ENCODE peak calls at places on chromosomes 16 and 17, in four cellular contexts. A is HS-27A; X is uterus; B is activated T-cell treated with anti-CD3 and anti-CD28 coated beads, Interleukin-2, amount 50 U/mL, for 72 hours. J is an unnamed sample.

GRCh38 chr17:19733953-19734526 is 14.1 kb downstream of the ALDH3A1 start:
- DNase-seq in A (no peak), X (no peak), B (no peak), J (no peak)

GRCh38 chr17:19390951-19391350 is 4.0 kb upstream of the MFAP4 start:
- DNase-seq in A (no peak), X (peak; percentile 19), B (no peak), J (no peak)

GRCh38 chr16:60031751-60032150 is 1297.6 kb upstream of the GOT2 start:
- DNase-seq in A (peak; percentile 5), X (no peak), B (no peak), J (peak; percentile 89)

GRCh38 chr16:68445458-68445857 is 2.9 kb downstream of the SMPD3 start:
- DNase-seq in A (peak; percentile 49), X (no peak), B (peak; percentile 64), J (no peak)

GRCh38 chr17:54626146-54626703 is 274.4 kb upstream of the TOM1L1 start:
- DNase-seq in A (no peak), X (no peak), B (no peak), J (no peak)

GRCh38 chr17:41103896-41104295 is 1.3 kb upstream of the KRTAP4-9 start:
- DNase-seq in A (no peak), X (no peak), B (no peak), J (no peak)

GRCh38 chr17:1486802-1487695 is 5.4 kb downstream of the MYO1C start:
- DNase-seq in A (no peak), X (peak; percentile 85), B (peak; percentile 76), J (peak; percentile 71)

GRCh38 chr16:70331588-70332358 is 14.9 kb upstream of the DDX19A start:
- DNase-seq in A (no peak), X (no peak), B (no peak), J (no peak)

GRCh38 chr17:61718022-61718421 is 127.0 kb upstream of the NACA2 start:
- DNase-seq in A (no peak), X (no peak), B (no peak), J (no peak)

GRCh38 chr16:70402916-70403659 is 35.8 kb downstream of the ST3GAL2 start:
- DNase-seq in A (no peak), X (no peak), B (no peak), J (no peak)

GRCh38 chr16:3822366-3823045 is 58.0 kb downstream of the CREBBP start:
- DNase-seq in A (no peak), X (peak; percentile 39), B (no peak), J (no peak)

GRCh38 chr16:48591976-48592375 is 18.0 kb downstream of the N4BP1 start:
- DNase-seq in A (no peak), X (no peak), B (no peak), J (no peak)

GRCh38 chr17:7626307-7626706 is 1.3 kb downstream of the SAT2 start:
- DNase-seq in A (no peak), X (no peak), B (no peak), J (no peak)

GRCh38 chr16:1279945-1280589 is 24.2 kb downstream of the TPSD1 start:
- DNase-seq in A (no peak), X (no peak), B (no peak), J (no peak)

GRCh38 chr17:74959826-74960738 is 12.5 kb downstream of the HID1 start:
- DNase-seq in A (no peak), X (no peak), B (no peak), J (no peak)

GRCh38 chr17:75832164-75832651 is 12.0 kb downstream of the UNC13D start:
- DNase-seq in A (no peak), X (peak; percentile 49), B (peak; percentile 52), J (peak; percentile 97)

GRCh38 chr17:50904522-50905459 is 38.6 kb upstream of the TOB1 start:
- DNase-seq in A (no peak), X (peak; percentile 71), B (no peak), J (no peak)

GRCh38 chr17:76268015-76268749 is 3.0 kb downstream of the UBALD2 start:
- DNase-seq in A (no peak), X (peak; percentile 56), B (peak; percentile 81), J (no peak)

GRCh38 chr17:44084131-44084538 is 13.6 kb downstream of the G6PC3 start:
- DNase-seq in A (no peak), X (no peak), B (peak; percentile 38), J (no peak)

GRCh38 chr17:72421128-72422092 is 300.6 kb downstream of the SOX9 start:
- DNase-seq in A (peak; percentile 58), X (no peak), B (peak; percentile 60), J (peak; percentile 97)

GRCh38 chr16:81321039-81321438 is 6.3 kb downstream of the GAN start:
- DNase-seq in A (no peak), X (no peak), B (no peak), J (no peak)

GRCh38 chr16:47475786-47476185 is 14.7 kb downstream of the PHKB start:
- DNase-seq in A (no peak), X (no peak), B (no peak), J (no peak)

GRCh38 chr16:88965411-88965810 is 11.6 kb downstream of the CBFA2T3 start:
- DNase-seq in A (no peak), X (no peak), B (no peak), J (no peak)

GRCh38 chr16:61617214-61617783 is 418.9 kb downstream of the CDH8 start:
- DNase-seq in A (no peak), X (no peak), B (no peak), J (no peak)

GRCh38 chr16:88857728-88858339 is 907 bp downstream of the TRAPPC2L start:
- DNase-seq in A (peak; percentile 39), X (peak; percentile 53), B (peak; percentile 73), J (peak; percentile 48)

GRCh38 chr17:5019475-5019956 is 15.7 kb downstream of the SLC52A1 start:
- DNase-seq in A (no peak), X (no peak), B (peak; percentile 61), J (no peak)

GRCh38 chr17:28145348-28145747 is 102.9 kb downstream of the NLK start:
- DNase-seq in A (no peak), X (no peak), B (no peak), J (no peak)

GRCh38 chr17:56185905-56186783 is 32.9 kb downstream of the ANKFN1 start:
- DNase-seq in A (peak; percentile 97), X (no peak), B (no peak), J (no peak)

J was measured in retinal pigment epithelial cell.